ENCODE peak calls at places on chromosomes 1 and 21, in five cellular contexts. K, Z, X, T and H are unnamed samples.

GRCh38 chr1:59971464-59971911 is 44.9 kb upstream of the CYP2J2 start:
- DNase-seq in Z (peak), T (peak), X (peak), K (peak), H (peak)

GRCh38 chr1:23444104-23444533 is 19.6 kb upstream of the TCEA3 start:
- DNase-seq in T (peak), K (no peak), X (peak), Z (no peak), H (no peak)

GRCh38 chr1:27945020-27945419 is 10.2 kb downstream of the SMPDL3B start:
- DNase-seq in K (no peak), X (no peak), Z (no peak), T (no peak), H (no peak)

GRCh38 chr21:25709684-25710265 is 24.9 kb downstream of the ATP5PF start:
- DNase-seq in T (no peak), Z (no peak), K (no peak), X (no peak), H (no peak)

GRCh38 chr1:7587108-7587507 is 184.0 kb upstream of the VAMP3 start:
- DNase-seq in K (no peak), Z (peak), T (peak), X (no peak), H (no peak)

GRCh38 chr1:230464618-230465017 is 38.5 kb upstream of the PGBD5 start:
- DNase-seq in Z (no peak), X (no peak), K (no peak), T (no peak), H (no peak)

GRCh38 chr1:75643460-75643859 is 32.5 kb upstream of the SLC44A5 start:
- DNase-seq in T (no peak), K (no peak), X (no peak), Z (no peak), H (no peak)

GRCh38 chr1:172719066-172719627 is 60.2 kb downstream of the FASLG start:
- DNase-seq in T (no peak), X (no peak), Z (no peak), K (no peak), H (no peak)

GRCh38 chr1:2501820-2502119 is 24.6 kb downstream of the PANK4 start:
- DNase-seq in X (no peak), Z (no peak), K (no peak), T (no peak), H (no peak)

GRCh38 chr1:44076093-44076492 is 42.5 kb upstream of the KLF17 start:
- DNase-seq in Z (no peak), X (no peak), T (no peak), K (no peak), H (no peak)

GRCh38 chr1:89635825-89636815 is 3.2 kb downstream of the LRRC8C start:
- DNase-seq in T (no peak), Z (no peak), K (no peak), X (no peak), H (no peak)

GRCh38 chr1:180908084-180908765 is 4.5 kb upstream of the KIAA1614 start:
- DNase-seq in T (peak), K (no peak), X (peak), Z (no peak), H (no peak)

GRCh38 chr1:29833596-29833995 is 597.3 kb downstream of the PTPRU start:
- DNase-seq in X (peak), Z (no peak), K (no peak), T (no peak), H (no peak)

GRCh38 chr21:26845066-26845749 is at the start of gene ADAMTS1:
- DNase-seq in T (peak), X (peak), Z (peak), K (no peak), H (peak)
- TF ChIP-seq CTCF in T (no peak), X (no peak), Z (no peak), K (no peak), H (peak)

GRCh38 chr1:6087402-6087772 is 41.7 kb downstream of the KCNAB2 start:
- DNase-seq in T (no peak), K (no peak), X (no peak), Z (no peak), H (no peak)
- H3K27ac ChIP-seq in T (no peak), K (no peak), X (no peak), Z (no peak), H (no peak)

GRCh38 chr1:31422505-31423319 is 9.7 kb downstream of the SERINC2 start:
- DNase-seq in K (peak), X (peak), Z (peak), T (no peak), H (peak)
- TF ChIP-seq POLR2A in K (no peak), X (no peak), Z (no peak), T (no peak), H (no peak)

DNA sequence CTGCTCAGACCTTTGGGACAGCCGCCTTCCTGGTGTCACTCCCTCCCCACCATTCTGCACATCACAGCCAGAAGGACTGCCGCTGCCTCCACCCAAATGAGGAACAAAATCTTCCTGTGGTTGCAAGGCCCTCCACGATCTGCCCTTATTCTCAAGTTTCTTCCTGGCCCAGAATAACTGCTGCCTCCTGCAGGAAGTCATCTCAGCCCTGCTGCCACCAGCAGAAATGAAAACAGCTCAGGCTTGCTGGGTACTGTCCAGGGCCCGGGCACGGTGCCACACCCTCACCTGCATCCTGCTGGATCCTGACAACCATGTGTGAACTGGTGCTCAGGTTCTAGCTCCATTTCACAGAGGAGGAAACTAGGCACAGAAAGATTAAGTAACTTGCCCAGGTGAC is 2.8 kb downstream of the CLDN19 start:
- DNase-seq in T (peak), Z (no peak), X (peak), K (no peak), H (peak)
- TF ChIP-seq CTCF in T (no peak), Z (no peak), X (no peak), K (no peak), H (no peak)

GRCh38 chr1:85585845-85586244 is 5.3 kb downstream of the CCN1 start:
- DNase-seq in X (no peak), T (no peak), K (no peak), Z (no peak), H (no peak)
- H3K27ac ChIP-seq in X (no peak), T (no peak), K (no peak), Z (no peak), H (no peak)

DNA sequence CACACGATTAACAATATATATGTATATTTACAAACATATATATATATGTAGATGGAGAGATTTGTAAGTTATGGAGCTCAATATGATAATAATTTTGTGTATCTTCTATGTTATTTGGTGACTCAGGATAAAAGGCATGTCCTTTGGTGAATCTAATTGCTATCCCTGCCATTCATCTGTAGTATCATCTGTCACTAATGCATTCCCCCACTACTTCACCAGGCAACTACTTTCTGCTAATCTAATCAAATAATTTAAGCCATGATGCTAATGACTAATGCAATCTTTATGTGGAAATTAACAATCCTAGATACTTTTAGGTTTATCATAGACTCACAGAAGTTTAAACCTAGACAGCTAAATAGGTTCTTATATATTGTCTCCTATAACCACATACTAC is 1074.5 kb downstream of the PLA2G4A start:
- DNase-seq in K (no peak), T (no peak), Z (no peak), X (no peak), H (no peak)
- TF ChIP-seq POLR2A in K (no peak), T (no peak), Z (no peak), X (no peak), H (no peak)

GRCh38 chr1:226107471-226108460 is 45.2 kb downstream of the H3-3A start:
- DNase-seq in T (no peak), K (no peak), Z (peak), X (no peak), H (no peak)
- TF ChIP-seq CTCF in T (no peak), K (no peak), Z (no peak), X (no peak), H (no peak)

DNA sequence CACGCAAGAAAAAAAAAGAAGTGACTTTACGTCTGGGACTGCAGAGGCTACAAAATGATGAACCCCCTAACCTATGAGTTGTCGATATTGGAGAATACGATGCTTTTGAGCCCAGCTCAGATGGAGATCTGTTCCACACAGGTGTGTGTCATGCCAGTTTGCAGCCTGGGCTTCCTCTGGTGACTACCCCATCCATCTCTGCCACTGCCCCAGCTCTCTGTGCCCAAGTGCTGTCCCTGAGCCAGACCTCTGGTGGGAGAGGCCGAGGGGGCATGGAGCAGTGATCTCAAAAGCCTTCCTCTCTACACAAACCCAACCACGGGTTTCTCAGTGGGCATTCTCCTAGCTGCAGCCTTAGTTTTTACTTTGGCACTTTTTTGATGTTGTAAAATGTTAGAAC is 141.0 kb downstream of the CLIC6 start:
- DNase-seq in X (no peak), Z (no peak), T (no peak), K (no peak), H (no peak)
- H3K27ac ChIP-seq in X (no peak), Z (no peak), T (no peak), K (no peak), H (no peak)

GRCh38 chr1:227948493-227949260 is 945 bp upstream of the WNT9A start:
- DNase-seq in T (peak), Z (peak), X (peak), K (no peak), H (no peak)

GRCh38 chr1:227947425-227947677 is 381 bp downstream of the WNT9A start:
- DNase-seq in T (peak), K (no peak), X (no peak), Z (peak), H (no peak)

GRCh38 chr1:227949341-227949921 is 1.7 kb upstream of the WNT9A start:
- DNase-seq in K (no peak), T (peak), X (peak), Z (peak), H (no peak)

GRCh38 chr1:227946624-227947424 is 908 bp downstream of the WNT9A start:
- DNase-seq in T (peak), Z (peak), K (peak), X (peak), H (peak)

GRCh38 chr1:227947678-227948492 is at the start of gene WNT9A:
- DNase-seq in Z (peak), T (peak), X (peak), K (no peak), H (peak)
- TF ChIP-seq POLR2A in Z (no peak), T (peak), X (no peak), K (peak), H (no peak)

DNA sequence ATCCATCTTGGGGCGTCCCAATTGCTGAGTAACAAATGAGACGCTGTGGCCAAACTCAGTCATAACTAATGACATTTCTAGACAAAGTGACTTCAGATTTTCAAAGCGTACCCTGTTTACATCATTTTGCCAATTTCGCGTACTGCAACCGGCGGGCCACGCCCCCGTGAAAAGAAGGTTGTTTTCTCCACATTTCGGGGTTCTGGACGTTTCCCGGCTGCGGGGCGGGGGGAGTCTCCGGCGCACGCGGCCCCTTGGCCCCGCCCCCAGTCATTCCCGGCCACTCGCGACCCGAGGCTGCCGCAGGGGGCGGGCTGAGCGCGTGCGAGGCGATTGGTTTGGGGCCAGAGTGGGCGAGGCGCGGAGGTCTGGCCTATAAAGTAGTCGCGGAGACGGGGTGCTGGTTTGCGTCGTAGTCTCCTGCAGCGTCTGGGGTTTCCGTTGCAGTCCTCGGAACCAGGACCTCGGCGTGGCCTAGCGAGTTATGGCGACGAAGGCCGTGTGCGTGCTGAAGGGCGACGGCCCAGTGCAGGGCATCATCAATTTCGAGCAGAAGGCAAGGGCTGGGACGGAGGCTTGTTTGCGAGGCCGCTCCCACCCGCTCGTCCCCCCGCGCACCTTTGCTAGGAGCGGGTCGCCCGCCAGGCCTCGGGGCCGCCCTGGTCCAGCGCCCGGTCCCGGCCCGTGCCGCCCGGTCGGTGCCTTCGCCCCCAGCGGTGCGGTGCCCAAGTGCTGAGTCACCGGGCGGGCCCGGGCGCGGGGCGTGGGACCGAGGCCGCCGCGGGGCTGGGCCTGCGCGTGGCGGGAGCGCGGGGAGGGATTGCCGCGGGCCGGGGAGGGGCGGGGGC is at the start of gene SOD1:
- DNase-seq in K (peak), Z (peak), T (peak), X (peak), H (peak)
- TF ChIP-seq CTCF in K (no peak), Z (peak), T (peak), X (no peak), H (peak)